ENCODE peak calls at places on chromosomes 7 and 10, in eight cellular contexts. V is activated naive CD8-positive, alpha-beta T cell treated with anti-CD3 and anti-CD28 coated beads, Interleukin-2, amount 10 ng/mL, durations not matched to agents 7 days and 5 days; E is stimulated activated effector memory CD8-positive, alpha-beta T cell treated with anti-CD3 and anti-CD28 coated beads, Interleukin-12 subunit alpha, Interleukin-12 subunit beta, amount 100 ng/mL, for 72 hours; U is sciatic nerve; W is lower lobe of right lung; R is activated CD8-positive, alpha-beta memory T cell treated with anti-CD3 and anti-CD28 coated beads, Interleukin-2, amount 10 ng/mL, durations not matched to agents 7 days and 5 days; K is effector memory CD8-positive, alpha-beta T cell; Z is left lobe of liver. O is an unnamed sample.

GRCh38 chr10:45071043-45071813 is 70.5 kb downstream of the ZNF22 start:
- ATAC-seq in V (no peak), E (no peak), U (no peak), W (no peak), R (no peak), K (no peak), Z (no peak), O (no peak)

GRCh38 chr7:20424475-20424874 is 93.8 kb downstream of the ITGB8 start:
- ATAC-seq in V (no peak), E (no peak), U (no peak), W (no peak), R (no peak), K (no peak), Z (no peak), O (no peak)

GRCh38 chr7:34365011-34365410 is 293.0 kb upstream of the NPSR1 start:
- ATAC-seq in V (no peak), E (no peak), U (no peak), W (no peak), R (no peak), K (no peak), Z (no peak), O (no peak)

GRCh38 chr7:120858299-120858636 is 324 bp upstream of the TSPAN12 start:
- ATAC-seq in V (no peak), E (no peak), U (peak), W (peak), R (no peak), K (no peak), Z (peak), O (peak)

GRCh38 chr7:155169498-155170065 is 99.5 kb downstream of the HTR5A start:
- ATAC-seq in V (no peak), E (no peak), U (no peak), W (peak), R (no peak), K (no peak), Z (no peak), O (no peak)

GRCh38 chr7:116150588-116150987 is 59.8 kb upstream of the TES start:
- ATAC-seq in V (no peak), E (peak), U (no peak), W (no peak), R (peak), K (peak), Z (no peak), O (no peak)

GRCh38 chr7:140509789-140510188 is 30.5 kb upstream of the MKRN1 start:
- ATAC-seq in V (no peak), E (no peak), U (no peak), W (no peak), R (no peak), K (no peak), Z (no peak), O (no peak)

GRCh38 chr7:55078465-55079372 is 59.9 kb downstream of the EGFR start:
- ATAC-seq in V (no peak), E (no peak), U (peak), W (peak), R (no peak), K (no peak), Z (no peak), O (no peak)

GRCh38 chr10:95435548-95436279 is 125.5 kb downstream of the SORBS1 start:
- ATAC-seq in V (no peak), E (no peak), U (no peak), W (no peak), R (no peak), K (no peak), Z (peak), O (no peak)

GRCh38 chr10:7239312-7239985 is 171.4 kb downstream of the SFMBT2 start:
- ATAC-seq in V (peak), E (peak), U (no peak), W (no peak), R (peak), K (peak), Z (no peak), O (no peak)

GRCh38 chr7:100793806-100794660 is 33.3 kb downstream of the EPHB4 start:
- ATAC-seq in V (no peak), E (peak), U (no peak), W (no peak), R (no peak), K (no peak), Z (no peak), O (peak)

GRCh38 chr7:5679741-5680473 is 101.6 kb downstream of the RNF216 start:
- ATAC-seq in V (no peak), E (no peak), U (peak), W (peak), R (no peak), K (peak), Z (peak), O (no peak)

GRCh38 chr10:97010695-97011206 is 175.0 kb downstream of the SLIT1 start:
- ATAC-seq in V (no peak), E (peak), U (no peak), W (no peak), R (no peak), K (no peak), Z (no peak), O (no peak)

GRCh38 chr7:106871793-106872571 is 6.9 kb downstream of the PIK3CG start:
- ATAC-seq in V (no peak), E (peak), U (no peak), W (peak), R (no peak), K (peak), Z (no peak), O (no peak)

GRCh38 chr7:37424995-37425394 is 23.7 kb downstream of the ELMO1 start:
- ATAC-seq in V (no peak), E (peak), U (no peak), W (peak), R (no peak), K (no peak), Z (peak), O (no peak)

GRCh38 chr7:74165867-74166593 is 8.1 kb upstream of the EIF4H start:
- ATAC-seq in V (no peak), E (no peak), U (no peak), W (no peak), R (no peak), K (no peak), Z (no peak), O (no peak)

GRCh38 chr7:30062587-30062986 is 34.4 kb downstream of the PLEKHA8 start:
- ATAC-seq in V (no peak), E (no peak), U (peak), W (peak), R (peak), K (peak), Z (peak), O (peak)

GRCh38 chr10:91471602-91472001 is 61.5 kb downstream of the HECTD2 start:
- ATAC-seq in V (no peak), E (no peak), U (no peak), W (no peak), R (no peak), K (no peak), Z (no peak), O (no peak)

GRCh38 chr7:25731035-25731880 is 420.7 kb upstream of the NFE2L3 start:
- ATAC-seq in V (no peak), E (no peak), U (peak), W (no peak), R (no peak), K (no peak), Z (no peak), O (no peak)

GRCh38 chr7:121286742-121287699 is 41.8 kb upstream of the WNT16 start:
- ATAC-seq in V (no peak), E (peak), U (no peak), W (no peak), R (no peak), K (no peak), Z (no peak), O (peak)

GRCh38 chr7:51187941-51188340 is 128.7 kb downstream of the COBL start:
- ATAC-seq in V (no peak), E (peak), U (peak), W (peak), R (no peak), K (no peak), Z (peak), O (no peak)

GRCh38 chr7:45151967-45152366 is 5.6 kb upstream of the RAMP3 start:
- ATAC-seq in V (no peak), E (no peak), U (no peak), W (no peak), R (no peak), K (no peak), Z (no peak), O (no peak)

GRCh38 chr10:19795691-19796090 is 20.5 kb upstream of the PLXDC2 start:
- ATAC-seq in V (no peak), E (no peak), U (no peak), W (no peak), R (no peak), K (no peak), Z (no peak), O (no peak)

GRCh38 chr10:122233857-122234348 is 37.2 kb upstream of the BTBD16 start:
- ATAC-seq in V (no peak), E (peak), U (peak), W (peak), R (no peak), K (no peak), Z (no peak), O (peak)

GRCh38 chr7:15291707-15292106 is 270.1 kb downstream of the AGMO start:
- ATAC-seq in V (no peak), E (no peak), U (peak), W (no peak), R (no peak), K (no peak), Z (no peak), O (no peak)

GRCh38 chr10:44958196-44958896 is 1.3 kb upstream of the RASSF4 start:
- ATAC-seq in V (no peak), E (no peak), U (peak), W (peak), R (no peak), K (no peak), Z (no peak), O (no peak)

GRCh38 chr7:4234498-4234855 is 447.6 kb upstream of the FOXK1 start:
- ATAC-seq in V (no peak), E (no peak), U (peak), W (no peak), R (no peak), K (no peak), Z (no peak), O (no peak)

GRCh38 chr10:79407811-79408795 is 37.3 kb downstream of the ZCCHC24 start:
- ATAC-seq in V (no peak), E (no peak), U (peak), W (no peak), R (no peak), K (no peak), Z (peak), O (peak)

GRCh38 chr10:116602648-116603400 is 12.1 kb downstream of the PNLIPRP1 start:
- ATAC-seq in V (no peak), E (no peak), U (no peak), W (no peak), R (no peak), K (no peak), Z (no peak), O (no peak)

GRCh38 chr10:129888784-129889616 is 75.1 kb downstream of the EBF3 start:
- ATAC-seq in V (no peak), E (peak), U (peak), W (peak), R (peak), K (no peak), Z (peak), O (peak)

GRCh38 chr7:155653773-155654172 is 9.3 kb downstream of the RBM33 start:
- ATAC-seq in V (no peak), E (no peak), U (peak), W (peak), R (no peak), K (no peak), Z (peak), O (no peak)

GRCh38 chr7:16688249-16688648 is 42.3 kb downstream of the BZW2 start:
- ATAC-seq in V (no peak), E (peak), U (no peak), W (no peak), R (no peak), K (no peak), Z (no peak), O (peak)

GRCh38 chr7:39666562-39666961 is 43.2 kb downstream of the RALA start:
- ATAC-seq in V (no peak), E (no peak), U (no peak), W (no peak), R (no peak), K (no peak), Z (no peak), O (no peak)

GRCh38 chr7:44051611-44052220 is 7.2 kb downstream of the DBNL start:
- ATAC-seq in V (no peak), E (no peak), U (no peak), W (no peak), R (no peak), K (no peak), Z (no peak), O (no peak)

GRCh38 chr7:409344-410281 is 110.0 kb downstream of the PDGFA start:
- ATAC-seq in V (no peak), E (no peak), U (no peak), W (peak), R (no peak), K (no peak), Z (no peak), O (no peak)

GRCh38 chr7:49800031-49800430 is 26.6 kb downstream of the VWC2 start:
- ATAC-seq in V (no peak), E (no peak), U (no peak), W (no peak), R (no peak), K (no peak), Z (no peak), O (no peak)